ENCODE peak calls at places on chromosomes 3 and 15, in six cellular contexts. One of them, this sample, is unnamed.

GRCh38 chr15:88908697-88909621 is 4.2 kb downstream of the MFGE8 start:
- DNase-seq in fibroblast of mammary gland: peak; percentile 87
- DNase-seq in stimulated activated CD8-positive, alpha-beta memory T cell treated with anti-CD3 and anti-CD28 coated beads, Interleukin-2, amount 100 ng/mL, for 48 hours: no peak
- DNase-seq in adipocyte: no peak
- DNase-seq in activated T-cell treated with anti-CD3 and anti-CD28 coated beads for 1 hour: no peak
- DNase-seq in pulmonary artery endothelial cell: no peak
- DNase-seq in this sample: no peak

GRCh38 chr3:27080126-27080525 is 289.1 kb downstream of the NEK10 start:
- DNase-seq in fibroblast of mammary gland: peak; percentile 23
- DNase-seq in stimulated activated CD8-positive, alpha-beta memory T cell treated with anti-CD3 and anti-CD28 coated beads, Interleukin-2, amount 100 ng/mL, for 48 hours: no peak
- DNase-seq in adipocyte: no peak
- DNase-seq in activated T-cell treated with anti-CD3 and anti-CD28 coated beads for 1 hour: no peak
- DNase-seq in pulmonary artery endothelial cell: no peak
- DNase-seq in this sample: no peak

GRCh38 chr3:157030712-157031111 is 129.2 kb downstream of the CCNL1 start:
- DNase-seq in fibroblast of mammary gland: peak; percentile 28
- DNase-seq in stimulated activated CD8-positive, alpha-beta memory T cell treated with anti-CD3 and anti-CD28 coated beads, Interleukin-2, amount 100 ng/mL, for 48 hours: no peak
- DNase-seq in adipocyte: no peak
- DNase-seq in activated T-cell treated with anti-CD3 and anti-CD28 coated beads for 1 hour: no peak
- DNase-seq in pulmonary artery endothelial cell: no peak
- DNase-seq in this sample: no peak

GRCh38 chr3:101521251-101521701 is 8.3 kb upstream of the SENP7 start:
- DNase-seq in fibroblast of mammary gland: no peak
- DNase-seq in stimulated activated CD8-positive, alpha-beta memory T cell treated with anti-CD3 and anti-CD28 coated beads, Interleukin-2, amount 100 ng/mL, for 48 hours: no peak
- DNase-seq in adipocyte: no peak
- DNase-seq in activated T-cell treated with anti-CD3 and anti-CD28 coated beads for 1 hour: no peak
- DNase-seq in pulmonary artery endothelial cell: peak; percentile 74
- DNase-seq in this sample: no peak

GRCh38 chr3:32391643-32392529 is at the start of gene CMTM7:
- DNase-seq in fibroblast of mammary gland: peak; percentile 50
- DNase-seq in stimulated activated CD8-positive, alpha-beta memory T cell treated with anti-CD3 and anti-CD28 coated beads, Interleukin-2, amount 100 ng/mL, for 48 hours: peak; percentile 43
- DNase-seq in adipocyte: peak; percentile 82
- DNase-seq in activated T-cell treated with anti-CD3 and anti-CD28 coated beads for 1 hour: peak; percentile 37
- DNase-seq in pulmonary artery endothelial cell: peak; percentile 15
- DNase-seq in this sample: no peak

GRCh38 chr3:187741403-187742350 is 3.6 kb downstream of the BCL6 start:
- DNase-seq in fibroblast of mammary gland: peak; percentile 88
- DNase-seq in stimulated activated CD8-positive, alpha-beta memory T cell treated with anti-CD3 and anti-CD28 coated beads, Interleukin-2, amount 100 ng/mL, for 48 hours: peak; percentile 63
- DNase-seq in adipocyte: peak; percentile 92
- DNase-seq in activated T-cell treated with anti-CD3 and anti-CD28 coated beads for 1 hour: peak; percentile 70
- DNase-seq in pulmonary artery endothelial cell: no peak
- DNase-seq in this sample: peak; percentile 24

GRCh38 chr3:16183601-16184270 is 9.3 kb downstream of the GALNT15 start:
- DNase-seq in fibroblast of mammary gland: peak; percentile 96
- DNase-seq in stimulated activated CD8-positive, alpha-beta memory T cell treated with anti-CD3 and anti-CD28 coated beads, Interleukin-2, amount 100 ng/mL, for 48 hours: no peak
- DNase-seq in adipocyte: peak; percentile 83
- DNase-seq in activated T-cell treated with anti-CD3 and anti-CD28 coated beads for 1 hour: no peak
- DNase-seq in pulmonary artery endothelial cell: no peak
- DNase-seq in this sample: no peak

GRCh38 chr15:71779073-71779797 is 31.1 kb upstream of the NR2E3 start:
- DNase-seq in fibroblast of mammary gland: no peak
- DNase-seq in stimulated activated CD8-positive, alpha-beta memory T cell treated with anti-CD3 and anti-CD28 coated beads, Interleukin-2, amount 100 ng/mL, for 48 hours: no peak
- DNase-seq in adipocyte: no peak
- DNase-seq in activated T-cell treated with anti-CD3 and anti-CD28 coated beads for 1 hour: no peak
- DNase-seq in pulmonary artery endothelial cell: no peak
- DNase-seq in this sample: no peak

GRCh38 chr3:141227752-141228151 is 3.9 kb upstream of the PXYLP1 start:
- DNase-seq in fibroblast of mammary gland: peak; percentile 80
- DNase-seq in stimulated activated CD8-positive, alpha-beta memory T cell treated with anti-CD3 and anti-CD28 coated beads, Interleukin-2, amount 100 ng/mL, for 48 hours: no peak
- DNase-seq in adipocyte: peak; percentile 83
- DNase-seq in activated T-cell treated with anti-CD3 and anti-CD28 coated beads for 1 hour: no peak
- DNase-seq in pulmonary artery endothelial cell: no peak
- DNase-seq in this sample: no peak

GRCh38 chr3:190239325-190239724 is 82.9 kb downstream of the CLDN1 start:
- DNase-seq in fibroblast of mammary gland: no peak
- DNase-seq in stimulated activated CD8-positive, alpha-beta memory T cell treated with anti-CD3 and anti-CD28 coated beads, Interleukin-2, amount 100 ng/mL, for 48 hours: no peak
- DNase-seq in adipocyte: no peak
- DNase-seq in activated T-cell treated with anti-CD3 and anti-CD28 coated beads for 1 hour: no peak
- DNase-seq in pulmonary artery endothelial cell: no peak
- DNase-seq in this sample: no peak

GRCh38 chr3:119236756-119237155 is 3.9 kb downstream of the B4GALT4 start:
- DNase-seq in fibroblast of mammary gland: no peak
- DNase-seq in stimulated activated CD8-positive, alpha-beta memory T cell treated with anti-CD3 and anti-CD28 coated beads, Interleukin-2, amount 100 ng/mL, for 48 hours: no peak
- DNase-seq in adipocyte: no peak
- DNase-seq in activated T-cell treated with anti-CD3 and anti-CD28 coated beads for 1 hour: no peak
- DNase-seq in pulmonary artery endothelial cell: no peak
- DNase-seq in this sample: no peak